ENCODE peak calls at places on chromosomes 5 and 9, in six cellular contexts. One of them, this sample, is unnamed. For H3K79me2, the result is how much of the 10 kb centered on the place peaks cover.

GRCh38 chr9:123656565-123656964 is 273.4 kb downstream of the DENND1A start:
- DNase-seq in fibroblast of lung: peak
- DNase-seq in GM12878: no peak
- DNase-seq in mammary epithelial cell: peak
- DNase-seq in GM23248: peak
- DNase-seq in OCI-LY7: no peak
- DNase-seq in this sample: peak

GRCh38 chr5:135085133-135085935 is 51.3 kb upstream of the PITX1 start:
- DNase-seq in GM12878: no peak
- DNase-seq in mammary epithelial cell: peak
- DNase-seq in fibroblast of lung: peak
- DNase-seq in OCI-LY7: no peak
- DNase-seq in GM23248: peak
- DNase-seq in this sample: peak

GRCh38 chr5:151696470-151697061 is 9.9 kb upstream of the SPARC start:
- DNase-seq in GM23248: peak
- DNase-seq in mammary epithelial cell: peak
- DNase-seq in OCI-LY7: no peak
- DNase-seq in GM12878: no peak
- DNase-seq in fibroblast of lung: peak
- DNase-seq in this sample: peak

GRCh38 chr9:3200331-3200774 is 325.4 kb downstream of the RFX3 start:
- DNase-seq in OCI-LY7: no peak
- DNase-seq in GM23248: peak
- DNase-seq in fibroblast of lung: peak
- DNase-seq in GM12878: no peak
- DNase-seq in mammary epithelial cell: peak
- DNase-seq in this sample: no peak

GRCh38 chr5:133890308-133890707 is 78.1 kb downstream of the C5orf15 start:
- DNase-seq in mammary epithelial cell: no peak
- DNase-seq in GM12878: no peak
- DNase-seq in fibroblast of lung: no peak
- DNase-seq in GM23248: no peak
- DNase-seq in OCI-LY7: no peak
- DNase-seq in this sample: no peak

GRCh38 chr5:59596586-59597348 is 296.8 kb downstream of the PDE4D start:
- DNase-seq in GM12878: no peak
- DNase-seq in GM23248: peak
- DNase-seq in fibroblast of lung: peak
- DNase-seq in OCI-LY7: no peak
- DNase-seq in mammary epithelial cell: peak
- DNase-seq in this sample: peak

GRCh38 chr9:117926031-117926655 is 221.9 kb downstream of the TLR4 start:
- DNase-seq in GM12878: no peak
- DNase-seq in GM23248: peak
- DNase-seq in OCI-LY7: no peak
- DNase-seq in fibroblast of lung: peak
- DNase-seq in mammary epithelial cell: no peak
- DNase-seq in this sample: no peak

GRCh38 chr9:20621553-20622329 is 558 bp downstream of the MLLT3 start:
- DNase-seq in OCI-LY7: peak
- DNase-seq in GM12878: no peak
- DNase-seq in mammary epithelial cell: peak
- DNase-seq in fibroblast of lung: peak
- DNase-seq in GM23248: peak
- DNase-seq in this sample: peak

GRCh38 chr5:68562308-68562707 is 346.8 kb downstream of the PIK3R1 start:
- DNase-seq in GM23248: no peak
- DNase-seq in GM12878: no peak
- DNase-seq in OCI-LY7: no peak
- DNase-seq in mammary epithelial cell: peak
- DNase-seq in fibroblast of lung: peak
- DNase-seq in this sample: no peak

GRCh38 chr9:122350577-122351355 is 20.1 kb upstream of the PTGS1 start:
- DNase-seq in mammary epithelial cell: peak
- DNase-seq in GM12878: no peak
- DNase-seq in GM23248: peak
- DNase-seq in OCI-LY7: peak
- DNase-seq in fibroblast of lung: peak
- DNase-seq in this sample: peak

GRCh38 chr9:104842698-104843097 is 78.8 kb downstream of the NIPSNAP3B start:
- DNase-seq in fibroblast of lung: peak
- DNase-seq in OCI-LY7: no peak
- DNase-seq in GM12878: no peak
- DNase-seq in GM23248: no peak
- DNase-seq in mammary epithelial cell: no peak
- DNase-seq in this sample: no peak

GRCh38 chr9:126001581-126002225 is 254.5 kb downstream of the PBX3 start:
- DNase-seq in mammary epithelial cell: no peak
- DNase-seq in fibroblast of lung: no peak
- DNase-seq in GM23248: no peak
- DNase-seq in GM12878: no peak
- DNase-seq in OCI-LY7: no peak
- DNase-seq in this sample: peak

GRCh38 chr5:152113401-152113800 is 188.8 kb upstream of the GLRA1 start:
- DNase-seq in GM23248: no peak
- DNase-seq in GM12878: no peak
- DNase-seq in mammary epithelial cell: no peak
- DNase-seq in fibroblast of lung: peak
- DNase-seq in OCI-LY7: no peak
- DNase-seq in this sample: no peak

GRCh38 chr9:136799079-136799853 is 3.1 kb downstream of the CCDC183 start:
- DNase-seq in mammary epithelial cell: no peak
- DNase-seq in GM12878: no peak
- DNase-seq in OCI-LY7: no peak
- DNase-seq in fibroblast of lung: no peak
- DNase-seq in GM23248: peak
- DNase-seq in this sample: peak

GRCh38 chr9:37100317-37100716 is 20.1 kb upstream of the ZCCHC7 start:
- DNase-seq in mammary epithelial cell: peak
- DNase-seq in OCI-LY7: no peak
- DNase-seq in fibroblast of lung: peak
- DNase-seq in GM12878: no peak
- DNase-seq in GM23248: no peak
- DNase-seq in this sample: no peak

GRCh38 chr9:34993502-34994428 is 4.2 kb downstream of the DNAJB5 start:
- DNase-seq in GM12878: no peak
- DNase-seq in OCI-LY7: no peak
- DNase-seq in GM23248: peak
- DNase-seq in mammary epithelial cell: no peak
- DNase-seq in fibroblast of lung: peak
- DNase-seq in this sample: peak

GRCh38 chr5:14374100-14374499 is 207.5 kb upstream of the OTULINL start:
- DNase-seq in GM12878: no peak
- DNase-seq in GM23248: no peak
- DNase-seq in OCI-LY7: peak
- DNase-seq in fibroblast of lung: no peak
- DNase-seq in mammary epithelial cell: peak
- DNase-seq in this sample: no peak

GRCh38 chr5:159449925-159450324 is 119.6 kb upstream of the IL12B start:
- DNase-seq in GM12878: no peak
- DNase-seq in OCI-LY7: no peak
- DNase-seq in fibroblast of lung: peak
- DNase-seq in GM23248: peak
- DNase-seq in mammary epithelial cell: peak
- DNase-seq in this sample: no peak
- H3K4me2 ChIP-seq in GM12878: no peak
- H3K4me2 ChIP-seq in OCI-LY7: no peak
- H3K4me2 ChIP-seq in fibroblast of lung: no peak
- H3K4me2 ChIP-seq in GM23248: no peak
- H3K4me2 ChIP-seq in mammary epithelial cell: no peak
- H3K4me2 ChIP-seq in this sample: no peak

GRCh38 chr5:174723979-174724483 is 351 bp upstream of the MSX2 start:
- DNase-seq in OCI-LY7: no peak
- DNase-seq in GM23248: peak
- DNase-seq in mammary epithelial cell: peak
- DNase-seq in GM12878: no peak
- DNase-seq in fibroblast of lung: peak
- DNase-seq in this sample: peak
- H3K27ac ChIP-seq in OCI-LY7: no peak
- H3K27ac ChIP-seq in GM23248: no peak
- H3K27ac ChIP-seq in mammary epithelial cell: no peak
- H3K27ac ChIP-seq in GM12878: no peak
- H3K27ac ChIP-seq in fibroblast of lung: no peak
- H3K27ac ChIP-seq in this sample: no peak

DNA sequence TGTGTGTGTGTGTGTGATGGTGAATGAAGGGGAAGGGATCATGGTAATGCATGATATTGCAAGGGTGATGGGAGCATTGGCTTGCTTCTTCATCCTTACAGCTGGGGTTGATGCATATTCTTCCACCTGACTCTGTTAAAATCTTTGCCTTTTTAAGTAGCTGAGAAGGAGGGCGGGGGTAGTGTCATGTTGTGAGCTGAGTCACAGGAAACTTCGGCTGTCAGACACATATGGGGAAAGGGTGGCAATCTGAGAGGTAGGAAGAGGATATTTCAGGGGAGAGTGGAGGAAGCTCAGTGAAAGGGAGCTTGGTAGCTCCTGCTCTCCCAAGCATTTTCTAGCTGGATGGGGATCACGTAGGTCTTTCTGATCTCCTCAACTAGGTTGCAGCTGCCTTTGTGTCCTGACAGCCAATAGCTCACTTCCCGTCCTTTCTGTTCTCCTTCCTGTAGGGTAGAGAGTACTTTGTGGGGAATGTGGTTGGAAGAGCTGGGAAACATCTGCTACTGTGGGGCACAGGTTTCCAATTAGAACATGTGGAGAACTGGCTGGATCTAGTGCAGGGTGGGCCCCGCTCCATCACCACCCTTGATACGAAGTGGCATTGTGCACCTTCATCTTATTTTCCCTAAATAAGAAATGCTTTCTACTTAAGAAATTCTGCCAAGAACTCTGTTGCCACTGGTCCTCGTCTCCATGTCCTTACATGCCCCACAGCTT is 18.1 kb upstream of the CLK4 start:
- DNase-seq in GM23248: peak
- DNase-seq in GM12878: no peak
- DNase-seq in mammary epithelial cell: peak
- DNase-seq in fibroblast of lung: peak
- DNase-seq in OCI-LY7: no peak
- DNase-seq in this sample: no peak
- H3K79me2 ChIP-seq in GM23248: under half
- H3K79me2 ChIP-seq in GM12878: under half
- H3K79me2 ChIP-seq in mammary epithelial cell: under half
- H3K79me2 ChIP-seq in fibroblast of lung: under half
- H3K79me2 ChIP-seq in OCI-LY7: under half
- H3K79me2 ChIP-seq in this sample: under half

GRCh38 chr5:140214831-140215230 is 39.8 kb downstream of the CYSTM1 start:
- DNase-seq in mammary epithelial cell: peak
- DNase-seq in GM12878: no peak
- DNase-seq in fibroblast of lung: peak
- DNase-seq in OCI-LY7: no peak
- DNase-seq in GM23248: peak
- DNase-seq in this sample: peak
- H3K4me2 ChIP-seq in mammary epithelial cell: no peak
- H3K4me2 ChIP-seq in GM12878: no peak
- H3K4me2 ChIP-seq in fibroblast of lung: no peak
- H3K4me2 ChIP-seq in OCI-LY7: no peak
- H3K4me2 ChIP-seq in GM23248: no peak
- H3K4me2 ChIP-seq in this sample: no peak

GRCh38 chr5:130708744-130709143 is 456.3 kb downstream of the HINT1 start:
- DNase-seq in OCI-LY7: no peak
- DNase-seq in GM12878: no peak
- DNase-seq in fibroblast of lung: peak
- DNase-seq in GM23248: no peak
- DNase-seq in mammary epithelial cell: no peak
- DNase-seq in this sample: no peak

GRCh38 chr5:130706696-130707095 is 458.4 kb downstream of the HINT1 start:
- DNase-seq in OCI-LY7: no peak
- DNase-seq in GM12878: no peak
- DNase-seq in GM23248: no peak
- DNase-seq in fibroblast of lung: peak
- DNase-seq in mammary epithelial cell: no peak
- DNase-seq in this sample: no peak

GRCh38 chr5:130710596-130710995 is 454.5 kb downstream of the HINT1 start:
- DNase-seq in GM12878: no peak
- DNase-seq in fibroblast of lung: peak
- DNase-seq in mammary epithelial cell: no peak
- DNase-seq in OCI-LY7: no peak
- DNase-seq in GM23248: no peak
- DNase-seq in this sample: no peak

DNA sequence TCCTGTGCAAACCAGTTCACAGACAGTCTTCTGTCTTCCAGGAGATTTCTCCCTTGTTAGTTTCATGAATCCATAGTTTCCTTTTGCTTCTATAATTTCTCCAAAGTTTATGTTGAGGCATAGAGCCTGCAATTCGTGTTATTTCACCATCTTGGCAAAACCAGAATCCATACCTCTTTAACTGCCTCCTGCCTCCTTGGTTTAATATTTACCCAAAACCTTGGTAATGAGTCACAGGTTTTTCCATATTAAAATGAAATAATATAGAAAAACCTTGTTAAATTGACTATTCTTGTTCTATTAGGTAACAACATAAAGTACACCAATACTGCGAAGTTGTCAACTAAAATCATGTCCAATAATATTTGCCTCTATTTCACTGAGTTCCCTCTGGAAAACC is 459.7 kb downstream of the HINT1 start:
- DNase-seq in fibroblast of lung: no peak
- DNase-seq in GM12878: no peak
- DNase-seq in GM23248: no peak
- DNase-seq in mammary epithelial cell: no peak
- DNase-seq in OCI-LY7: no peak
- DNase-seq in this sample: no peak
- H3K27ac ChIP-seq in fibroblast of lung: no peak
- H3K27ac ChIP-seq in GM12878: no peak
- H3K27ac ChIP-seq in GM23248: no peak
- H3K27ac ChIP-seq in mammary epithelial cell: no peak
- H3K27ac ChIP-seq in OCI-LY7: no peak
- H3K27ac ChIP-seq in this sample: no peak

DNA sequence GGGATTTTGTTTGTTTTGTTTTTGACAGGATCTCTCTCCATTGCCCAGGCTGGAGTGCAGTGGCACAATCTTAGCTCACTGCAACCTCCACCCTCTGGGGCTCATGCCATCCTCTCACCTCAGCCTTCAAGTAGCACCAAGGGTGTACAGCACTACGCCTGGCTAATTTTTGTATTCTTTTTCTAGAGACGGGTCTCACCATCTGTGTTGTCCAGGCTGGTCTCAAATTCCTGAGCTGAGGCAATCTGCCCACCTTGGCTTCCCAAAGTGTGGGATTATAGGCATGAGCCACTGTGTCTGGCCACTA is 7.3 kb downstream of the GCNT1 start:
- DNase-seq in mammary epithelial cell: no peak
- DNase-seq in fibroblast of lung: no peak
- DNase-seq in OCI-LY7: no peak
- DNase-seq in GM23248: no peak
- DNase-seq in GM12878: no peak
- DNase-seq in this sample: no peak
- H3K79me2 ChIP-seq in mammary epithelial cell: half or more
- H3K79me2 ChIP-seq in fibroblast of lung: under half
- H3K79me2 ChIP-seq in OCI-LY7: half or more
- H3K79me2 ChIP-seq in GM23248: half or more
- H3K79me2 ChIP-seq in GM12878: under half
- H3K79me2 ChIP-seq in this sample: half or more

This sample was measured in osteoblast.